ENCODE peak calls at places on chromosomes 11 and 22, in six cellular contexts. B is sigmoid colon, Q is GM23338, H is stomach, S is prostate gland, Z is K562. E is an unnamed sample. For H3K27me3, the result is how much of the 10 kb centered on the place peaks cover.

GRCh38 chr22:23404689-23405365 is 175.3 kb downstream of the IGLL1 start:
- DNase-seq in S (no peak), Q (peak), B (peak), H (peak), Z (no peak), E (no peak)

GRCh38 chr11:85889676-85890579 is 34.7 kb downstream of the CCDC83 start:
- DNase-seq in B (no peak), S (no peak), Q (no peak), Z (no peak), H (no peak), E (no peak)

GRCh38 chr11:28659716-28660348 is 551.6 kb downstream of the METTL15 start:
- DNase-seq in H (no peak), Z (no peak), B (no peak), S (no peak), Q (no peak), E (no peak)

GRCh38 chr11:125941606-125942275 is 4.1 kb upstream of the VSIG10L2 start:
- DNase-seq in Z (peak), S (peak), Q (peak), H (peak), B (peak), E (no peak)

GRCh38 chr11:117970400-117971024 is 15.7 kb upstream of the IL10RA start:
- DNase-seq in B (no peak), H (no peak), S (no peak), Q (no peak), Z (no peak), E (peak)

GRCh38 chr11:1230456-1231395 is 7.9 kb downstream of the MUC5B start:
- DNase-seq in Z (peak), Q (no peak), S (no peak), H (no peak), B (peak), E (no peak)

GRCh38 chr11:117230286-117230961 is 1.4 kb downstream of the PCSK7 start:
- DNase-seq in S (no peak), Q (no peak), B (peak), Z (no peak), H (no peak), E (no peak)

GRCh38 chr11:66315498-66315885 is 1.4 kb downstream of the CD248 start:
- DNase-seq in Z (no peak), B (no peak), Q (no peak), S (no peak), H (no peak), E (no peak)

GRCh38 chr22:22578702-22579424 is 19.8 kb upstream of the PRAME start:
- DNase-seq in H (no peak), Z (peak), S (no peak), B (no peak), Q (no peak), E (no peak)

GRCh38 chr11:95516786-95517185 is 272.8 kb downstream of the FAM76B start:
- DNase-seq in H (no peak), S (no peak), Z (no peak), Q (no peak), B (no peak), E (peak)

GRCh38 chr11:57567512-57568329 is at the start of gene UBE2L6:
- DNase-seq in H (peak), S (peak), Z (peak), Q (peak), B (peak), E (no peak)

GRCh38 chr11:123357990-123358827 is 71.9 kb upstream of the GRAMD1B start:
- DNase-seq in H (no peak), Z (no peak), S (no peak), Q (peak), B (no peak), E (no peak)

GRCh38 chr11:19874241-19874640 is 161.6 kb downstream of the NAV2 start:
- DNase-seq in S (no peak), Z (no peak), Q (no peak), H (no peak), B (no peak), E (no peak)

GRCh38 chr11:1208361-1209261 is 14.3 kb upstream of the MUC5B start:
- DNase-seq in Z (no peak), S (no peak), B (peak), H (no peak), Q (no peak), E (no peak)

GRCh38 chr11:85854557-85855340 is 434 bp upstream of the CCDC83 start:
- DNase-seq in S (peak), B (peak), H (peak), Q (peak), Z (peak), E (peak)

GRCh38 chr11:12195773-12196172 is 85.4 kb downstream of the MICAL2 start:
- DNase-seq in H (no peak), Q (no peak), B (no peak), Z (no peak), S (no peak), E (no peak)

GRCh38 chr22:29757096-29757495 is 9.7 kb downstream of the ZMAT5 start:
- DNase-seq in B (no peak), S (no peak), Q (no peak), Z (no peak), H (no peak), E (no peak)

GRCh38 chr11:12215192-12215591 is 104.8 kb downstream of the MICAL2 start:
- DNase-seq in B (no peak), H (no peak), S (no peak), Q (peak), Z (no peak), E (no peak)

GRCh38 chr11:56917708-56918450 is 70.8 kb upstream of the OR5AK2 start:
- DNase-seq in Q (no peak), B (no peak), Z (no peak), H (no peak), S (no peak), E (peak)

GRCh38 chr22:22938672-22939536 is 51.3 kb downstream of the IGLL5 start:
- DNase-seq in Q (no peak), Z (no peak), B (no peak), H (no peak), S (no peak), E (no peak)

GRCh38 chr11:92794783-92795182 is 174.7 kb upstream of the MTNR1B start:
- DNase-seq in Z (no peak), Q (no peak), S (no peak), H (no peak), B (no peak), E (no peak)

GRCh38 chr11:2314525-2315394 is 12.9 kb downstream of the TSPAN32 start:
- DNase-seq in Q (no peak), Z (no peak), S (peak), B (peak), H (peak), E (no peak)

GRCh38 chr11:66548041-66548440 is 1.3 kb downstream of the ACTN3 start:
- DNase-seq in Z (no peak), H (no peak), B (no peak), Q (no peak), S (no peak), E (no peak)

GRCh38 chr22:50505776-50506610 is 1.5 kb downstream of the LMF2 start:
- DNase-seq in H (no peak), Z (no peak), B (peak), Q (no peak), S (no peak), E (no peak)

GRCh38 chr11:46612326-46612725 is 4.7 kb downstream of the HARBI1 start:
- DNase-seq in B (no peak), S (no peak), H (no peak), Q (no peak), Z (no peak), E (no peak)

GRCh38 chr11:12123177-12123576 is 12.8 kb downstream of the MICAL2 start:
- DNase-seq in Q (no peak), B (no peak), H (no peak), Z (no peak), S (no peak), E (no peak)

GRCh38 chr11:103609117-103610066 is 427.0 kb upstream of the DDI1 start:
- DNase-seq in H (no peak), S (no peak), Z (no peak), Q (peak), B (no peak), E (no peak)

GRCh38 chr11:110422306-110422924 is 7.3 kb upstream of the FDX1 start:
- DNase-seq in Z (no peak), H (no peak), Q (no peak), S (no peak), B (no peak), E (peak)

GRCh38 chr11:1271927-1272326 is 37.5 kb downstream of the TOLLIP start:
- DNase-seq in B (no peak), Q (no peak), H (no peak), S (no peak), Z (no peak), E (no peak)

GRCh38 chr11:12784445-12784844 is 110.2 kb downstream of the TEAD1 start:
- DNase-seq in B (no peak), S (no peak), Q (no peak), Z (no peak), H (no peak), E (no peak)

GRCh38 chr11:126791446-126791845 is 209.1 kb downstream of the KIRREL3 start:
- DNase-seq in Z (no peak), B (no peak), Q (peak), S (no peak), H (no peak), E (no peak)

GRCh38 chr11:75265851-75266531 is 25.4 kb downstream of the TPBGL start:
- DNase-seq in Z (no peak), B (peak), S (no peak), H (no peak), Q (no peak), E (no peak)

GRCh38 chr11:20032127-20032526 is 128.1 kb downstream of the DBX1 start:
- DNase-seq in S (no peak), B (no peak), Q (no peak), Z (no peak), H (no peak), E (no peak)

GRCh38 chr11:130439160-130439519 is 9.3 kb upstream of the ADAMTS15 start:
- DNase-seq in Z (no peak), S (no peak), B (no peak), Q (no peak), H (no peak), E (no peak)

GRCh38 chr11:10540546-10540914 is 457 bp downstream of the RNF141 start:
- DNase-seq in H (peak), Z (peak), S (peak), B (peak), Q (peak), E (no peak)

GRCh38 chr22:44616882-44617655 is 84.9 kb upstream of the PRR5 start:
- DNase-seq in Z (no peak), Q (no peak), S (no peak), H (no peak), B (no peak), E (no peak)

GRCh38 chr22:38103641-38104040 is 6.8 kb downstream of the BAIAP2L2 start:
- DNase-seq in Z (no peak), Q (no peak), S (no peak), B (no peak), H (no peak), E (no peak)

GRCh38 chr11:114075891-114076441 is 16.5 kb downstream of the ZBTB16 start:
- DNase-seq in B (peak), Z (peak), H (no peak), Q (peak), S (no peak), E (no peak)

GRCh38 chr22:48824673-48825651 is 1002.7 kb downstream of the BRD1 start:
- DNase-seq in Q (no peak), S (no peak), B (no peak), H (no peak), Z (no peak), E (no peak)

DNA sequence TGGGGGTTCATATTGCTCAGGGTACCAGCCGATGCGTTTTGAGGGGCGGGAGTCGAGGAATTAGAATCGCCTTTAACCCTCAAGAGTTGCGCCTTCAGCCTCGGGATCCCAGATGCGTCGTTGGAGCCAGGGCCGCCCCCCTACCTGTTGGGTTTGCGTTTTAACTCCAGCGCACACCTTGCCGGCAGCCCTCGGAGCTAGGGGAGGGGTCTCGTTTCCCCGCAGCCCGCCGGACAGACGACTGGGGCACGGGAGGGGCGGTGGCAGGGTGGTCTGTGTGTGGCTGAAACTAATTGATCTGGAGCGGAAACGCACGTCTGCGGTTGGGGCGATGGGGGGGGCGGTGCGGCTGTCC is 3.4 kb upstream of the CCND1 start:
- DNase-seq in B (peak), Q (peak), Z (no peak), S (no peak), H (no peak), E (no peak)
- H3K27me3 ChIP-seq in B (under half), Q (half or more), Z (under half), S (under half), H (half or more), E (under half)

DNA sequence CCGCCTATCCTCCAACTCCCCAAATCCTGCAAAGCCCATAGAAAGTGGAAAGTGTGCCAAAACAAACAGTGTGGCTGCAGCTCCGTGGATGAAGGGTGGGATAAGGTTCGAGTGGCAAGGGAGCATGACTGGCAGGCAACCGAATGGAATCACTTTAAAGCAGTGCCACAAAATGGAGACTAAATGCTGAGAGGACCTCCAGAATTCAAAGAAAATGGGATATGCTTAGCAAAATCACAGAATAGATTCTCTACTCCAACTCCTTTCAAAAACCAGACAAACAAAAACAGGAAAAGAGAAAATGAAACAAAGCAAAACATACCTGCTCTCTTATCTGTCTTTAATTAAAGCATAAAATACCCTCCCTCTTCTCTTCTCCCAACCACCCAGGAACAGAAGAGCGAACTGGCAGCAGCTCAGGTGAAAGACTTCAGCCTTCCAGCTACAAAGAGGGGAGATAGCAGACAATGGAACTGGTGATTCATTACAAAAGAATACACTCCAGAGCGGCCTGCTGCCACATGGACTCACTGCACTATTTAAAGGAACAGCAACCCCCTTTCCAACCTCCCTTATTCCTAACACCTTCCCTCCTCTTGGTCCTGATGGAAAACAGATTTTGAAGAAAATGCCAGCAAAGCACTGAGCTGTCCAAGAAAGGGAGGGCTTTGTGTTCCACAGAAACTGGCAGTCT is 118.5 kb downstream of the APOL5 start:
- DNase-seq in B (peak), S (peak), Z (peak), H (peak), Q (peak), E (no peak)
- H3K4me3 ChIP-seq in B (peak), S (peak), Z (no peak), H (peak), Q (peak), E (peak)

DNA sequence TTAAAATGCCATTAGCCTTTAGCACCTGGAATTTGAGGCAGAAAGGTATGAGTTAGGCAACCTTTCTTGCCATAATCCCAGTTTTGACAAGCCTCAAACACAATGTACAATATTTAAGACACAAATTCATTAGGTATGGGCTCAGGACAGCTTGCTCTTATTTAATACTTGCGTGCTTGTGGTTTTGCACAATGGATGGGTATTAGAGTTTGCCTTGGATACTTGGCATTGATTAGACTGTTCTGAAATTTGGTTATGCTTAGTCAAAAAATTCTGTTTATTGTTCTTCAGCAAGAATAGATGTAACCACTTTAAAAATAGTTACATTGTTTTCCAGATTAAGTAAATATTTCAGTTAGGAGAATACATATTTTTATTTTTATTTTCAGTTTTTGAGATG is 5.4 kb upstream of the C11orf65 start:
- DNase-seq in Q (no peak), H (no peak), S (no peak), B (no peak), Z (no peak), E (no peak)
- TF ChIP-seq POLR2AphosphoS5 in Q (no peak), H (no peak), S (no peak), B (no peak), Z (no peak), E (no peak)

GRCh38 chr22:28247114-28247513 is 328.1 kb upstream of the PITPNB start:
- DNase-seq in Q (no peak), B (no peak), S (no peak), H (no peak), Z (no peak), E (no peak)
- H3K27me3 ChIP-seq in Q (under half), B (under half), S (under half), H (under half), Z (under half), E (under half)

GRCh38 chr22:17980638-17981051 is 43.7 kb downstream of the MICAL3 start:
- DNase-seq in S (peak), H (peak), Q (no peak), B (no peak), Z (peak), E (no peak)

GRCh38 chr22:17981497-17981896 is 42.9 kb downstream of the MICAL3 start:
- DNase-seq in B (no peak), Z (no peak), S (no peak), Q (no peak), H (no peak), E (no peak)

GRCh38 chr22:17978027-17978426 is 46.3 kb downstream of the MICAL3 start:
- DNase-seq in Z (no peak), Q (no peak), S (no peak), H (no peak), B (no peak), E (no peak)

GRCh38 chr22:17982572-17983141 is 41.7 kb downstream of the MICAL3 start:
- DNase-seq in Q (no peak), S (no peak), Z (no peak), B (no peak), H (no peak), E (no peak)

GRCh38 chr22:17980013-17980510 is 44.3 kb downstream of the MICAL3 start:
- DNase-seq in B (no peak), Z (no peak), S (no peak), H (no peak), Q (peak), E (no peak)
- H3K4me3 ChIP-seq in B (no peak), Z (peak), S (no peak), H (no peak), Q (no peak), E (peak)

DNA sequence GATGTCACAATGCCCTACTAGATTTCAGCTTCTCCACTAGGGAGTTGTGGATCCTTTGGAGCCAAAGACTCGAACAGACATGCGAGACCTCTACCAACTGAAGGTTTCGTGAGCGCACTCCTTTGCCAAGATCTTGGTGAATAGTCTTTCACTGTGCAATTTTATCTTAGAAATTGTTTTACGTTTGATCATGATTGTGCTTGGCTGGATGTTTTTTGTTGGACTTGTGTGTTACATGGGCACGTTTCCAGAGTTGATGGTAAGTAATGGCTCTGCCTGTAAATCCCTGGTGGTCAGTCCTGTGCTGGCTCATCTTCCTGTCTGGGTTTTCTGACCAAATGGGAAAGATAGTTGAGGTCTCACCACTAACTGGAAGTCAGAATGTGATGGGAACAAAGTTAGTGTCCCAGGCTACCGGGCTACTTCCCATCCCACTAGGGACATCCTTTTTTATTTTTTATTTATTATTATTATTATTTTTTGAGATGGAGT is at the start of gene MISFA:
- DNase-seq in B (no peak), Z (no peak), S (no peak), H (no peak), Q (no peak), E (no peak)
- TF ChIP-seq POLR2AphosphoS5 in B (no peak), Z (no peak), S (no peak), H (no peak), Q (no peak), E (no peak)

GRCh38 chr11:87430821-87431220 is 393.1 kb downstream of the TMEM135 start:
- DNase-seq in S (no peak), Q (no peak), B (no peak), Z (no peak), H (no peak), E (peak)
- H3K27me3 ChIP-seq in S (under half), Q (under half), B (under half), Z (under half), H (under half), E (under half)

GRCh38 chr11:61586792-61587430 is 6.0 kb upstream of the SYT7 start:
- DNase-seq in S (peak), Z (no peak), B (no peak), H (no peak), Q (peak), E (no peak)

GRCh38 chr11:61589961-61590360 is 9.1 kb upstream of the SYT7 start:
- DNase-seq in Z (no peak), B (no peak), Q (no peak), S (no peak), H (no peak), E (no peak)

GRCh38 chr11:61585115-61585514 is 4.2 kb upstream of the SYT7 start:
- DNase-seq in B (no peak), H (no peak), Z (no peak), Q (no peak), S (no peak), E (no peak)

GRCh38 chr11:61587951-61588695 is 7.2 kb upstream of the SYT7 start:
- DNase-seq in H (peak), Z (peak), S (peak), Q (peak), B (peak), E (no peak)

DNA sequence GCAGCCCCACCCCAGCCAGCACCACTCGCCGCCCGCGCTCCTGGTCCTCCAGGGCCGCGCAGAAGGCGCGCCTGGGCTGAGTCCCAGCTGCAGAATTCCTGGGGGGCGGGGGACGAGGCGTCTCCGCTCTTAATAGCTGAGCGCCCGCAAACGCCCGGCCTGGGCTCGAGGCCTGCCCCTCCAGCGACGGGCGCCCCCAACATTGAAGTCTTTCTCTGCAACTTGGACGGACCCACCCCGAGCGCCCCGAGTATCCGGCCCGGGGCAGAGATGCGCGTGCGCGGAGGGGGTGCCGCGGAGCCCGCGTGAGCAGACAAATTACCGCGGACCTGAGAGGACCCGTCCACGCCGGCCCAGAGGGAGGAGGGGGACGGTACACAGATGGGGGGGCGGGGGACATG is 6.7 kb upstream of the SYT7 start:
- DNase-seq in H (peak), S (peak), B (peak), Q (peak), Z (peak), E (no peak)
- H3K4me3 ChIP-seq in H (peak), S (peak), B (peak), Q (peak), Z (no peak), E (peak)

E was measured in esophagus muscularis mucosa.